ENCODE peak calls at places on chromosome 5, in ten cellular contexts. B is heart right ventricle; E is choroid plexus epithelial cell; I is GM13977; N is stimulated activated CD4-positive, alpha-beta T cell treated with anti-CD3 and anti-CD28 coated beads, Interleukin-1b, Interleukin-23, amount 100 ng/mL, for 1 hour; D is left ventricle myocardium inferior; M is GM04504; W is NCI-H460; R is Right ventricle myocardium inferior; J is NCI-H1417. Q is an unnamed sample.

GRCh38 chr5:121758640-121759039 is 93.0 kb upstream of the FTMT start:
- DNase-seq in B (no peak), E (no peak), I (no peak), N (no peak), D (no peak), M (no peak), W (no peak), R (no peak), J (no peak), Q (no peak)

GRCh38 chr5:72096602-72097205 is 10.6 kb upstream of the MAP1B start:
- DNase-seq in B (no peak), E (no peak), I (no peak), N (no peak), D (no peak), M (no peak), W (no peak), R (no peak), J (no peak), Q (no peak)

GRCh38 chr5:138490648-138491283 is 25.5 kb downstream of the EGR1 start:
- DNase-seq in B (no peak), E (no peak), I (no peak), N (no peak), D (no peak), M (no peak), W (no peak), R (no peak), J (no peak), Q (no peak)

GRCh38 chr5:60727032-60727431 is 27.1 kb upstream of the DEPDC1B start:
- DNase-seq in B (no peak), E (peak; percentile 4), I (no peak), N (no peak), D (no peak), M (no peak), W (no peak), R (no peak), J (no peak), Q (no peak)

GRCh38 chr5:55480781-55481180 is 54.0 kb downstream of the PLPP1 start:
- DNase-seq in B (no peak), E (peak; percentile 39), I (no peak), N (no peak), D (no peak), M (no peak), W (no peak), R (no peak), J (no peak), Q (no peak)

GRCh38 chr5:91848453-91848852 is 465.3 kb upstream of the ARRDC3 start:
- DNase-seq in B (no peak), E (peak; percentile 84), I (no peak), N (no peak), D (no peak), M (peak; percentile 32), W (peak; percentile 90), R (no peak), J (no peak), Q (no peak)

GRCh38 chr5:52801329-52801728 is 13.6 kb downstream of the ITGA1 start:
- DNase-seq in B (no peak), E (peak; percentile 54), I (no peak), N (no peak), D (no peak), M (no peak), W (no peak), R (no peak), J (no peak), Q (no peak)

GRCh38 chr5:6291961-6292360 is 86.4 kb downstream of the MED10 start:
- DNase-seq in B (no peak), E (peak; percentile 29), I (no peak), N (no peak), D (no peak), M (peak; percentile 3), W (peak; percentile 2), R (no peak), J (peak; percentile 72), Q (no peak)

GRCh38 chr5:41869150-41869738 is 981 bp downstream of the OXCT1 start:
- DNase-seq in B (peak; percentile 73), E (peak; percentile 25), I (peak; percentile 37), N (no peak), D (peak; percentile 84), M (no peak), W (no peak), R (peak; percentile 89), J (peak; percentile 71), Q (peak; percentile 69)

GRCh38 chr5:119212666-119213065 is 141.8 kb downstream of the DMXL1 start:
- DNase-seq in B (no peak), E (no peak), I (no peak), N (no peak), D (no peak), M (no peak), W (no peak), R (no peak), J (no peak), Q (no peak)

GRCh38 chr5:33343661-33344327 is 97.0 kb upstream of the TARS1 start:
- DNase-seq in B (no peak), E (peak; percentile 91), I (no peak), N (no peak), D (no peak), M (peak; percentile 57), W (no peak), R (no peak), J (no peak), Q (no peak)

GRCh38 chr5:8861764-8862163 is 684.1 kb downstream of the SEMA5A start:
- DNase-seq in B (no peak), E (no peak), I (no peak), N (no peak), D (no peak), M (no peak), W (no peak), R (no peak), J (no peak), Q (no peak)